ENCODE peak calls at places on chromosomes 16 and 17, in nine cellular contexts. One of them, this sample, is unnamed.

GRCh38 chr16:8962393-8963009 is 1.2 kb downstream of the USP7 start:
- DNase-seq in A549: no peak
- DNase-seq in hepatocyte: peak; percentile 68
- DNase-seq in RWPE2: no peak
- DNase-seq in heart right ventricle: peak; percentile 18
- DNase-seq in PC-9: peak; percentile 24
- DNase-seq in adrenal gland: no peak
- DNase-seq in CD8-positive, alpha-beta T cell: peak; percentile 46
- DNase-seq in IMR-90: no peak
- DNase-seq in this sample: no peak

GRCh38 chr16:73196670-73197069 is 148.7 kb upstream of the ZFHX3 start:
- DNase-seq in A549: peak; percentile 80
- DNase-seq in hepatocyte: peak; percentile 72
- DNase-seq in RWPE2: no peak
- DNase-seq in heart right ventricle: peak; percentile 48
- DNase-seq in PC-9: peak; percentile 49
- DNase-seq in adrenal gland: peak; percentile 83
- DNase-seq in CD8-positive, alpha-beta T cell: no peak
- DNase-seq in IMR-90: peak; percentile 53
- DNase-seq in this sample: peak; percentile 71

GRCh38 chr16:1950559-1950958 is 3.9 kb downstream of the RPL3L start:
- DNase-seq in A549: no peak
- DNase-seq in hepatocyte: no peak
- DNase-seq in RWPE2: no peak
- DNase-seq in heart right ventricle: peak; percentile 61
- DNase-seq in PC-9: no peak
- DNase-seq in adrenal gland: no peak
- DNase-seq in CD8-positive, alpha-beta T cell: no peak
- DNase-seq in IMR-90: no peak
- DNase-seq in this sample: no peak

GRCh38 chr16:12646490-12647274 is 157.0 kb downstream of the CPPED1 start:
- DNase-seq in A549: no peak
- DNase-seq in hepatocyte: no peak
- DNase-seq in RWPE2: no peak
- DNase-seq in heart right ventricle: no peak
- DNase-seq in PC-9: peak; percentile 58
- DNase-seq in adrenal gland: no peak
- DNase-seq in CD8-positive, alpha-beta T cell: no peak
- DNase-seq in IMR-90: no peak
- DNase-seq in this sample: no peak

GRCh38 chr16:17515421-17516210 is 44.9 kb upstream of the XYLT1 start:
- DNase-seq in A549: no peak
- DNase-seq in hepatocyte: no peak
- DNase-seq in RWPE2: no peak
- DNase-seq in heart right ventricle: no peak
- DNase-seq in PC-9: no peak
- DNase-seq in adrenal gland: no peak
- DNase-seq in CD8-positive, alpha-beta T cell: no peak
- DNase-seq in IMR-90: peak; percentile 89
- DNase-seq in this sample: no peak

GRCh38 chr17:17848311-17848710 is 11.5 kb upstream of the SREBF1 start:
- DNase-seq in A549: no peak
- DNase-seq in hepatocyte: no peak
- DNase-seq in RWPE2: no peak
- DNase-seq in heart right ventricle: no peak
- DNase-seq in PC-9: no peak
- DNase-seq in adrenal gland: no peak
- DNase-seq in CD8-positive, alpha-beta T cell: no peak
- DNase-seq in IMR-90: no peak
- DNase-seq in this sample: no peak

GRCh38 chr17:4696432-4696796 is 7.5 kb downstream of the PELP1 start:
- DNase-seq in A549: no peak
- DNase-seq in hepatocyte: no peak
- DNase-seq in RWPE2: no peak
- DNase-seq in heart right ventricle: no peak
- DNase-seq in PC-9: no peak
- DNase-seq in adrenal gland: no peak
- DNase-seq in CD8-positive, alpha-beta T cell: no peak
- DNase-seq in IMR-90: no peak
- DNase-seq in this sample: no peak

GRCh38 chr17:36535669-36536081 is 888 bp downstream of the PIGW start:
- DNase-seq in A549: no peak
- DNase-seq in hepatocyte: no peak
- DNase-seq in RWPE2: no peak
- DNase-seq in heart right ventricle: no peak
- DNase-seq in PC-9: no peak
- DNase-seq in adrenal gland: no peak
- DNase-seq in CD8-positive, alpha-beta T cell: no peak
- DNase-seq in IMR-90: no peak
- DNase-seq in this sample: no peak

GRCh38 chr16:8682551-8683259 is 8.3 kb downstream of the ABAT start:
- DNase-seq in A549: no peak
- DNase-seq in hepatocyte: no peak
- DNase-seq in RWPE2: no peak
- DNase-seq in heart right ventricle: no peak
- DNase-seq in PC-9: no peak
- DNase-seq in adrenal gland: no peak
- DNase-seq in CD8-positive, alpha-beta T cell: no peak
- DNase-seq in IMR-90: no peak
- DNase-seq in this sample: no peak

GRCh38 chr17:38605230-38605851 is 411 bp downstream of the SRCIN1 start:
- DNase-seq in A549: peak; percentile 54
- DNase-seq in hepatocyte: peak; percentile 41
- DNase-seq in RWPE2: peak; percentile 55
- DNase-seq in heart right ventricle: no peak
- DNase-seq in PC-9: no peak
- DNase-seq in adrenal gland: no peak
- DNase-seq in CD8-positive, alpha-beta T cell: no peak
- DNase-seq in IMR-90: no peak
- DNase-seq in this sample: no peak

GRCh38 chr17:7130626-7131467 is 16.2 kb upstream of the ASGR2 start:
- DNase-seq in A549: no peak
- DNase-seq in hepatocyte: no peak
- DNase-seq in RWPE2: no peak
- DNase-seq in heart right ventricle: no peak
- DNase-seq in PC-9: no peak
- DNase-seq in adrenal gland: no peak
- DNase-seq in CD8-positive, alpha-beta T cell: no peak
- DNase-seq in IMR-90: no peak
- DNase-seq in this sample: no peak

GRCh38 chr17:38871247-38871991 is 1.6 kb downstream of the LASP1 start:
- DNase-seq in A549: peak; percentile 92
- DNase-seq in hepatocyte: peak; percentile 93
- DNase-seq in RWPE2: peak; percentile 86
- DNase-seq in heart right ventricle: no peak
- DNase-seq in PC-9: peak; percentile 78
- DNase-seq in adrenal gland: peak; percentile 88
- DNase-seq in CD8-positive, alpha-beta T cell: peak; percentile 71
- DNase-seq in IMR-90: peak; percentile 80
- DNase-seq in this sample: no peak

DNA sequence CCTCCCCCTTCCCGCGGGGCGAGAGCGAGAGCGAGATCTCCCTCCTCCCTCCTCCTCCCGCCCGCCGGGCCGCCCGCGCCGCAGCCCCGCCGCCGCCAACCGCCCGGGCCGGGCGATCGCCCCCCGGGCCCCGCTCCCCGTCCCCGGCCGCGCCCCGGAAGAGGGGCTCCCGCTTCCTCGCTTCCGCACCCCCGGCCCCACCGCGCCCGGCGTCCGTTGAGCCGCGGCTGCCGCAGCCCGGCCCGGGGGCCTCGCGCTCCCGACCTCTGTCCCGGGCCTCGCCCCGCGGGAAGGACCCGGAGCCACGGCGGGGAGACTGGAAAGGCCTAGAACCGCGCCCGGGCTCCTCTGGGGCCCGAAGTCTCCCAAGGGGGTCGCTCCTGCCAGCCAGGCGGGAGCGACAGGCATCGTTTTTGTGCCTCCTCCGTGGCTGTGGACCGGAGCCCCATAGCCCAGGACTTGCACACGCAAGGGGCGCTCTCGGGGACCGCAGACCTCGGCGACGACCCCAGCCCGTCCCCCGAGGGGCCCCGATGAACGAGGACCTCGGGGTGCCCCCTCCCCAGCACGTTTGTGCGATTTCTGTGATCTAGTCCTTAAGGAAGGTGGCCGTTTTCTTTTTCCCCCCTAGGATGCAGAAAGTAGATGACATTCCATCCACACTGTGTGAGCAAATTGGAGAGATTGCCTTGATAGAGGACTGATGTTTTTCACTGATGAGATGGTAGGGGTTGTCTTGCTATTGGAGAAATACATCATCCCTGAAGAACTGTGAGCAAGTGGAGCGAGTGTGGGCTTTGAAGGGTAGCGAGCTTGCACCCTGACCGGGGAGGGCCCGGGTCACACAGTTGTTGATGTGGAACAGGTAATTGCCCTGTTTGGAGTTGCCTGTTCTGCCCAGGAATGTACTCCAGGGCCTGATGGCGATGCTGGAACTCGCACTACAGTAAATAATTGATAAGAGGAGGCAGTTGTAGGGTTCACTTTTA is 610 bp downstream of the BANP start:
- DNase-seq in A549: no peak
- DNase-seq in hepatocyte: peak; percentile 54
- DNase-seq in RWPE2: no peak
- DNase-seq in heart right ventricle: peak; percentile 54
- DNase-seq in PC-9: no peak
- DNase-seq in adrenal gland: peak; percentile 32
- DNase-seq in CD8-positive, alpha-beta T cell: no peak
- DNase-seq in IMR-90: no peak
- DNase-seq in this sample: no peak
- TF ChIP-seq CTCF in A549: no peak
- TF ChIP-seq CTCF in hepatocyte: peak; percentile 37
- TF ChIP-seq CTCF in RWPE2: no peak
- TF ChIP-seq CTCF in heart right ventricle: peak; percentile 10
- TF ChIP-seq CTCF in PC-9: peak; percentile 33
- TF ChIP-seq CTCF in adrenal gland: no peak
- TF ChIP-seq CTCF in CD8-positive, alpha-beta T cell: no peak
- TF ChIP-seq CTCF in IMR-90: peak; percentile 9
- TF ChIP-seq CTCF in this sample: peak; percentile 5

GRCh38 chr16:88453621-88454314 is 688 bp downstream of the ZFPM1 start:
- DNase-seq in A549: no peak
- DNase-seq in hepatocyte: peak; percentile 58
- DNase-seq in RWPE2: no peak
- DNase-seq in heart right ventricle: no peak
- DNase-seq in PC-9: peak; percentile 26
- DNase-seq in adrenal gland: no peak
- DNase-seq in CD8-positive, alpha-beta T cell: peak; percentile 42
- DNase-seq in IMR-90: no peak
- DNase-seq in this sample: no peak

GRCh38 chr16:88454315-88455057 is 1.4 kb downstream of the ZFPM1 start:
- DNase-seq in A549: peak; percentile 60
- DNase-seq in hepatocyte: no peak
- DNase-seq in RWPE2: no peak
- DNase-seq in heart right ventricle: no peak
- DNase-seq in PC-9: peak; percentile 54
- DNase-seq in adrenal gland: peak; percentile 40
- DNase-seq in CD8-positive, alpha-beta T cell: peak; percentile 52
- DNase-seq in IMR-90: no peak
- DNase-seq in this sample: no peak

GRCh38 chr16:88453217-88453531 is at the start of gene ZFPM1:
- DNase-seq in A549: no peak
- DNase-seq in hepatocyte: no peak
- DNase-seq in RWPE2: no peak
- DNase-seq in heart right ventricle: no peak
- DNase-seq in PC-9: no peak
- DNase-seq in adrenal gland: no peak
- DNase-seq in CD8-positive, alpha-beta T cell: no peak
- DNase-seq in IMR-90: no peak
- DNase-seq in this sample: no peak

GRCh38 chr16:88451586-88452484 is 1.2 kb upstream of the ZFPM1 start:
- DNase-seq in A549: no peak
- DNase-seq in hepatocyte: no peak
- DNase-seq in RWPE2: no peak
- DNase-seq in heart right ventricle: no peak
- DNase-seq in PC-9: no peak
- DNase-seq in adrenal gland: no peak
- DNase-seq in CD8-positive, alpha-beta T cell: peak; percentile 33
- DNase-seq in IMR-90: no peak
- DNase-seq in this sample: no peak

GRCh38 chr16:88452485-88453216 is 429 bp upstream of the ZFPM1 start:
- DNase-seq in A549: peak; percentile 95
- DNase-seq in hepatocyte: peak; percentile 99
- DNase-seq in RWPE2: peak; percentile 94
- DNase-seq in heart right ventricle: peak; percentile 99
- DNase-seq in PC-9: peak; percentile 99
- DNase-seq in adrenal gland: peak; percentile 95
- DNase-seq in CD8-positive, alpha-beta T cell: peak; percentile 100
- DNase-seq in IMR-90: peak; percentile 89
- DNase-seq in this sample: peak; percentile 89
- H3K27ac ChIP-seq in A549: peak overlapping the region; percentile 90
- H3K27ac ChIP-seq in hepatocyte: peak overlapping the region; percentile 75
- H3K27ac ChIP-seq in RWPE2: peak overlapping the region; percentile 15
- H3K27ac ChIP-seq in heart right ventricle: peak overlapping the region; percentile 59
- H3K27ac ChIP-seq in PC-9: no peak overlapping the region
- H3K27ac ChIP-seq in adrenal gland: peak overlapping the region; percentile 81
- H3K27ac ChIP-seq in CD8-positive, alpha-beta T cell: peak overlapping the region; percentile 55
- H3K27ac ChIP-seq in IMR-90: peak overlapping the region; percentile 92
- H3K27ac ChIP-seq in this sample: peak overlapping the region; percentile 64

GRCh38 chr16:3317315-3317999 is 12.2 kb downstream of the ZNF75A start:
- DNase-seq in A549: no peak
- DNase-seq in hepatocyte: no peak
- DNase-seq in RWPE2: no peak
- DNase-seq in heart right ventricle: no peak
- DNase-seq in PC-9: no peak
- DNase-seq in adrenal gland: no peak
- DNase-seq in CD8-positive, alpha-beta T cell: no peak
- DNase-seq in IMR-90: peak; percentile 6
- DNase-seq in this sample: no peak

GRCh38 chr16:3306078-3306477 is 781 bp downstream of the ZNF75A start:
- DNase-seq in A549: no peak
- DNase-seq in hepatocyte: no peak
- DNase-seq in RWPE2: no peak
- DNase-seq in heart right ventricle: no peak
- DNase-seq in PC-9: no peak
- DNase-seq in adrenal gland: no peak
- DNase-seq in CD8-positive, alpha-beta T cell: no peak
- DNase-seq in IMR-90: no peak
- DNase-seq in this sample: no peak

DNA sequence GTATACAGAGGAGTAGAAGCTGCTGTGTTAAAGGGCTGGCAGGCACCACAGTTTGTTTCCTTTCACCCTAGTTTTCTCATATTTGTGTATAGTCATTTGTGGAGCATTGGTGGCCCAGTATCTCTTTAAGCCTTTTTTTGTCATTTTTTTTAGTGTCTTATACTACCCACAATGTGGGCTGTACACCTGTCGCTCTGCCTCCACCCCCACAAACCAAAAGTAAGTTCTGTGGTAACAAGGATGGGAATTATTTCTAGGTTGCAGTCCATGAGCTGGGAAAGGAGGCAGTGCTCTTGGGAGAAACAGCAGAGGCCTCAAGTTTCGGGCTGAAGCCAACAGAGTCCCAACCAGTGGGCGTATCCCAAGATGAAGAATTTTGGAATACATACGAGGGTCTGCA is 6.2 kb downstream of the ZNF75A start:
- DNase-seq in A549: no peak
- DNase-seq in hepatocyte: no peak
- DNase-seq in RWPE2: no peak
- DNase-seq in heart right ventricle: no peak
- DNase-seq in PC-9: no peak
- DNase-seq in adrenal gland: no peak
- DNase-seq in CD8-positive, alpha-beta T cell: no peak
- DNase-seq in IMR-90: no peak
- DNase-seq in this sample: no peak
- H3K9me3 ChIP-seq in A549: peaks cover 98% of the 10 kb centered on the region
- H3K9me3 ChIP-seq in hepatocyte: peaks cover 84% of the 10 kb centered on the region
- H3K9me3 ChIP-seq in RWPE2: peaks cover 30% of the 10 kb centered on the region
- H3K9me3 ChIP-seq in heart right ventricle: peaks cover 100% of the 10 kb centered on the region
- H3K9me3 ChIP-seq in PC-9: peaks cover 63% of the 10 kb centered on the region
- H3K9me3 ChIP-seq in adrenal gland: peaks cover 55% of the 10 kb centered on the region
- H3K9me3 ChIP-seq in CD8-positive, alpha-beta T cell: peaks cover 37% of the 10 kb centered on the region
- H3K9me3 ChIP-seq in IMR-90: peaks cover 80% of the 10 kb centered on the region
- H3K9me3 ChIP-seq in this sample: peaks cover 13% of the 10 kb centered on the region

GRCh38 chr17:55527520-55528118 is 16.4 kb upstream of the SMIM36 start:
- DNase-seq in A549: peak; percentile 50
- DNase-seq in hepatocyte: peak; percentile 72
- DNase-seq in RWPE2: no peak
- DNase-seq in heart right ventricle: no peak
- DNase-seq in PC-9: peak; percentile 15
- DNase-seq in adrenal gland: no peak
- DNase-seq in CD8-positive, alpha-beta T cell: no peak
- DNase-seq in IMR-90: peak; percentile 65
- DNase-seq in this sample: peak; percentile 48
- TF ChIP-seq CTCF in A549: peak; percentile 96
- TF ChIP-seq CTCF in hepatocyte: peak; percentile 85
- TF ChIP-seq CTCF in RWPE2: peak; percentile 65
- TF ChIP-seq CTCF in heart right ventricle: peak; percentile 71
- TF ChIP-seq CTCF in PC-9: peak; percentile 69
- TF ChIP-seq CTCF in adrenal gland: peak; percentile 56
- TF ChIP-seq CTCF in CD8-positive, alpha-beta T cell: no peak
- TF ChIP-seq CTCF in IMR-90: peak; percentile 75
- TF ChIP-seq CTCF in this sample: peak; percentile 63